ENCODE peak calls at places on chromosome 17, in eight cellular contexts. O is sigmoid colon, S is A549, J is astrocyte of the spinal cord, N is fibroblast of pulmonary artery, Q is mucosa of descending colon, C is lower lobe of right lung, P is PC-3. D is an unnamed sample.
A peak's percentile ranks its signal among the peaks of the same experiment; 100 is the strongest.

GRCh38 chr17:59491353-59492090 is 73.9 kb upstream of the DHX40 start:
- DNase-seq in J (no peak), O (no peak), Q (no peak), C (no peak), P (no peak), N (no peak), S (no peak), D (no peak)

GRCh38 chr17:1796800-1797199 is 32.9 kb downstream of the SMYD4 start:
- DNase-seq in O (peak; percentile 71), S (no peak), Q (no peak), P (no peak), C (no peak), N (peak; percentile 34), J (no peak), D (peak; percentile 36)

GRCh38 chr17:30363715-30364202 is 15.0 kb upstream of the CPD start:
- DNase-seq in J (no peak), O (no peak), C (no peak), P (peak; percentile 83), N (peak; percentile 90), Q (no peak), S (no peak), D (no peak)

GRCh38 chr17:34567665-34568064 is 11.7 kb upstream of the TMEM132E start:
- DNase-seq in S (no peak), Q (no peak), J (no peak), P (no peak), C (no peak), N (no peak), O (no peak), D (no peak)

GRCh38 chr17:45410144-45411091 is 22.3 kb downstream of the ARHGAP27 start:
- DNase-seq in S (no peak), C (peak; percentile 73), Q (peak; percentile 55), P (no peak), J (no peak), N (no peak), O (no peak), D (no peak)

GRCh38 chr17:21041753-21042433 is 918 bp downstream of the USP22 start:
- DNase-seq in O (peak; percentile 95), Q (peak; percentile 86), S (peak; percentile 71), J (peak; percentile 79), C (peak; percentile 90), P (peak; percentile 72), N (peak; percentile 78), D (peak; percentile 87)

GRCh38 chr17:34503804-34504203 is 75.6 kb upstream of the TMEM132E start:
- DNase-seq in C (peak; percentile 64), P (no peak), N (peak; percentile 8), Q (peak; percentile 24), J (no peak), S (no peak), O (no peak), D (peak; percentile 24)

GRCh38 chr17:68198931-68199836 is 48.7 kb upstream of the AMZ2 start:
- DNase-seq in O (no peak), S (peak; percentile 41), P (peak; percentile 19), N (no peak), C (no peak), Q (no peak), J (peak; percentile 8), D (no peak)

GRCh38 chr17:75268931-75269330 is 2.1 kb downstream of the MIF4GD start:
- DNase-seq in J (no peak), N (no peak), Q (no peak), O (no peak), P (peak; percentile 23), S (no peak), C (no peak), D (no peak)

GRCh38 chr17:72846399-72846798 is 246.1 kb downstream of the SLC39A11 start:
- DNase-seq in C (no peak), S (no peak), Q (no peak), O (no peak), N (no peak), J (no peak), P (peak; percentile 51), D (no peak)

GRCh38 chr17:72839086-72839728 is 253.3 kb downstream of the SLC39A11 start:
- DNase-seq in N (no peak), Q (no peak), J (no peak), P (no peak), S (no peak), C (no peak), O (no peak), D (no peak)

GRCh38 chr17:72840019-72840418 is 252.5 kb downstream of the SLC39A11 start:
- DNase-seq in P (no peak), O (no peak), S (no peak), N (peak; percentile 7), C (no peak), Q (no peak), J (no peak), D (no peak)

GRCh38 chr17:72838581-72838980 is 253.9 kb downstream of the SLC39A11 start:
- DNase-seq in J (no peak), S (no peak), P (no peak), C (no peak), N (no peak), O (no peak), Q (no peak), D (no peak)

DNA sequence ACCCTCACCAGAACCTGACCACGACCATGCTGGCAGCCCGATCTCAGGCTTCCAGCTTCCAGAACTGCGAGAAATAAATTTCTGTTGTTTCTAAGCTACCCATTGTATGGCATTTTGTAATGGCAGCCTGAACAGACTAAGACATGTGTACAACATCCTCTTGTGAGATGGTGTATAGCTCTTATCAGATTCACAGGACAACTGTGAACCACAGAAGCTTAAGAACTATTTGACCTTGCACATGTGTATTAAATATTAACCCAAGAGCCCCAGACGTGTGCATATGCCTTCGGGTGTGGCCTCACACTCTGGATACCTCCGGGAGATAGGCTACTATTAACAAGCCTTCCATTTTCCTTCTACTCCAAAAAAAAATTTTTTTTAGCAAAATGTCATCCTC is 248.9 kb downstream of the SLC39A11 start:
- DNase-seq in J (no peak), P (no peak), Q (no peak), C (no peak), N (no peak), S (no peak), O (no peak), D (no peak)
- TF ChIP-seq CTCF in J (no peak), P (no peak), Q (no peak), C (no peak), N (no peak), S (no peak), O (no peak), D (no peak)

GRCh38 chr17:41928693-41929251 is 1.6 kb upstream of the ODAD4 start:
- DNase-seq in Q (no peak), N (no peak), P (no peak), S (no peak), J (no peak), O (no peak), C (no peak), D (no peak)
- H3K4me3 ChIP-seq in Q (no peak overlapping the region), N (no peak overlapping the region), P (no peak overlapping the region), S (no peak overlapping the region), J (no peak overlapping the region), O (no peak overlapping the region), C (no peak overlapping the region), D (no peak overlapping the region)

GRCh38 chr17:29093090-29093871 is 50.3 kb downstream of the PIPOX start:
- DNase-seq in N (no peak), O (no peak), Q (no peak), J (no peak), C (no peak), S (no peak), P (no peak), D (no peak)

GRCh38 chr17:29089601-29090044 is 46.7 kb downstream of the PIPOX start:
- DNase-seq in O (peak; percentile 82), P (no peak), J (no peak), C (no peak), S (no peak), N (no peak), Q (no peak), D (no peak)

GRCh38 chr17:29094101-29094708 is 51.3 kb downstream of the PIPOX start:
- DNase-seq in N (no peak), Q (no peak), S (no peak), P (no peak), C (no peak), J (no peak), O (no peak), D (no peak)

GRCh38 chr17:29091591-29092291 is 48.8 kb downstream of the PIPOX start:
- DNase-seq in C (no peak), Q (no peak), O (no peak), S (no peak), J (no peak), P (no peak), N (no peak), D (no peak)

GRCh38 chr17:29090746-29091395 is 47.9 kb downstream of the PIPOX start:
- DNase-seq in S (no peak), J (no peak), C (no peak), N (no peak), P (no peak), O (no peak), Q (no peak), D (no peak)
- TF ChIP-seq CTCF in S (no peak), J (peak; percentile 11), C (no peak), N (no peak), P (no peak), O (no peak), Q (no peak), D (no peak)

DNA sequence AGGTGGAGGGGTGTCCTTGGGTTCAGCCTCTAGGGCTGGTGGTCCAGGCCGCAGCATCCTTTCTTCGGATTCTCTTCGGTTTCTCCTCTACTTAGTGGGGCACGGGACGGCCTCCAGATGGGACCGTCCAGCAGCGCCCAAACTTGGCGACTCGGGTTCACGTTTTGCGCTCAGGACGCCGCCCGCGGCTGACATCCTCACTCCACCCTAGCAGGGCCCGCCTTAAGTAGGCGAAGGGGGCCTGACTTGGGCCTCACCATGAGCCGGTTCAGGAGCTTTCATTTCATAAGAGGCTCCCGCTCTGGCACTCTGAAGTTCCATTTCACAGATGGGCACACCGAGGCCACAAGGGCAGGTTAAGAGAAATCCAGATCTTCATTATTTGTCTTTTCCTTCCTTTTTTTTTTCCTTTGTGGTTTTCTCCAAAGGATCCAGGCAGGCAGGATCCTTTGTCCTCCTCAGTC is 141.2 kb downstream of the SEC14L1 start:
- DNase-seq in C (peak; percentile 80), O (no peak), P (peak; percentile 70), N (peak; percentile 43), S (peak; percentile 74), J (no peak), Q (peak; percentile 77), D (no peak)
- H3K4me3 ChIP-seq in C (peak overlapping the region; percentile 71), O (peak overlapping the region; percentile 58), P (peak overlapping the region; percentile 87), N (peak overlapping the region; percentile 70), S (peak overlapping the region; percentile 81), J (peak overlapping the region; percentile 51), Q (peak overlapping the region; percentile 42), D (peak overlapping the region; percentile 65)

GRCh38 chr17:57739402-57740224 is 5.5 kb downstream of the CCDC182 start:
- DNase-seq in O (no peak), Q (peak; percentile 30), S (peak; percentile 54), C (no peak), N (peak; percentile 11), J (no peak), P (peak; percentile 75), D (no peak)
- TF ChIP-seq CTCF in O (no peak), Q (no peak), S (peak; percentile 63), C (no peak), N (peak; percentile 35), J (peak; percentile 37), P (peak; percentile 85), D (peak; percentile 36)

GRCh38 chr17:40322417-40323315 is 13.7 kb downstream of the RARA start:
- DNase-seq in C (peak; percentile 93), J (peak; percentile 84), S (peak; percentile 94), Q (peak; percentile 72), N (peak; percentile 93), P (peak; percentile 62), O (peak; percentile 87), D (peak; percentile 66)
- H3K4me3 ChIP-seq in C (peak overlapping the region; percentile 99), J (peak overlapping the region; percentile 16), S (peak overlapping the region; percentile 9), Q (no peak overlapping the region), N (peak overlapping the region; percentile 96), P (peak overlapping the region; percentile 53), O (peak overlapping the region; percentile 87), D (peak overlapping the region; percentile 50)